ENCODE peak calls at places on chromosomes 13 and 19, in nine cellular contexts. R is CD8-positive, alpha-beta T cell; H is neuronal stem cell; D is RWPE1; X is H1; L is neural progenitor cell; S is A549; B is heart right ventricle; M is adrenal gland. J is an unnamed sample.

GRCh38 chr13:53158201-53158600 is 129.6 kb downstream of the OLFM4 start:
- DNase-seq in L (no peak), D (no peak), H (no peak), B (no peak), S (no peak), M (no peak), R (no peak), X (no peak), J (no peak)

GRCh38 chr13:41813426-41813825 is 147.5 kb downstream of the VWA8 start:
- DNase-seq in R (no peak), L (no peak), M (no peak), D (no peak), B (no peak), X (no peak), S (no peak), H (no peak), J (no peak)

GRCh38 chr19:41707502-41707812 is 969 bp upstream of the CEACAM5 start:
- DNase-seq in D (no peak), L (no peak), B (no peak), M (no peak), S (peak; percentile 49), H (no peak), X (no peak), R (no peak), J (no peak)

GRCh38 chr19:5232798-5233505 is 107.7 kb downstream of the PTPRS start:
- DNase-seq in R (no peak), S (no peak), M (no peak), H (no peak), D (no peak), B (no peak), L (no peak), X (no peak), J (no peak)

GRCh38 chr13:75685239-75685697 is 49.1 kb downstream of the LMO7 start:
- DNase-seq in B (no peak), L (peak; percentile 49), S (peak; percentile 52), R (no peak), H (peak; percentile 6), D (no peak), M (no peak), X (peak; percentile 39), J (no peak)

GRCh38 chr13:79776538-79776937 is 295.6 kb downstream of the NDFIP2 start:
- DNase-seq in M (no peak), B (no peak), L (no peak), D (no peak), R (no peak), H (no peak), S (no peak), X (no peak), J (no peak)

GRCh38 chr13:39415003-39415402 is 188.0 kb downstream of the LHFPL6 start:
- DNase-seq in R (no peak), M (no peak), B (peak; percentile 72), D (no peak), X (no peak), H (no peak), S (no peak), L (no peak), J (no peak)

GRCh38 chr13:96821381-96821780 is 172.9 kb downstream of the OXGR1 start:
- DNase-seq in D (no peak), R (no peak), B (no peak), L (no peak), X (no peak), H (no peak), M (no peak), S (no peak), J (no peak)

DNA sequence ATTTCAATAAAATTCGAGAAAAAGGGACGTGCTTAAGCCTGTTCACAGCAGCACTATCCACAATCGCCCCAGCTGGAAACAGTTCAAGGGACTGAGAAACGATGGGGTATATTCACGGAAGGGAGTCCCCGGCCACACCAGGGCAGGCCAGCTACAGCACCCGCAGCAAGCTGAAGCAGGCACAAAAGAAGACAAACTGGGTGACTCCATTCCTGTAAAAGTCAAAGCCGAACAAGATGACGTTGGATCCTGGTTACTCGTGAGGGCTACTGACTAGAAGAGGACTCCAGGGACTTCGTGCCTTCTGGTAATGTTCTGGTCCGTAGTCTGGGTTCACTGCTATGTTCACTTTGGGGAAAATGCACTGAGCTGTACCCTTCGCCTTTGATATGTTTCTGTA is 57.6 kb downstream of the COL4A1 start:
- DNase-seq in S (no peak), H (no peak), B (no peak), R (no peak), M (no peak), D (no peak), L (no peak), X (no peak), J (no peak)
- H3K27ac ChIP-seq in S (no peak overlapping the region), H (no peak overlapping the region), B (peak overlapping the region; percentile 71), R (no peak overlapping the region), M (peak overlapping the region; percentile 43), D (no peak overlapping the region), L (no peak overlapping the region), X (no peak overlapping the region), J (no peak overlapping the region)

DNA sequence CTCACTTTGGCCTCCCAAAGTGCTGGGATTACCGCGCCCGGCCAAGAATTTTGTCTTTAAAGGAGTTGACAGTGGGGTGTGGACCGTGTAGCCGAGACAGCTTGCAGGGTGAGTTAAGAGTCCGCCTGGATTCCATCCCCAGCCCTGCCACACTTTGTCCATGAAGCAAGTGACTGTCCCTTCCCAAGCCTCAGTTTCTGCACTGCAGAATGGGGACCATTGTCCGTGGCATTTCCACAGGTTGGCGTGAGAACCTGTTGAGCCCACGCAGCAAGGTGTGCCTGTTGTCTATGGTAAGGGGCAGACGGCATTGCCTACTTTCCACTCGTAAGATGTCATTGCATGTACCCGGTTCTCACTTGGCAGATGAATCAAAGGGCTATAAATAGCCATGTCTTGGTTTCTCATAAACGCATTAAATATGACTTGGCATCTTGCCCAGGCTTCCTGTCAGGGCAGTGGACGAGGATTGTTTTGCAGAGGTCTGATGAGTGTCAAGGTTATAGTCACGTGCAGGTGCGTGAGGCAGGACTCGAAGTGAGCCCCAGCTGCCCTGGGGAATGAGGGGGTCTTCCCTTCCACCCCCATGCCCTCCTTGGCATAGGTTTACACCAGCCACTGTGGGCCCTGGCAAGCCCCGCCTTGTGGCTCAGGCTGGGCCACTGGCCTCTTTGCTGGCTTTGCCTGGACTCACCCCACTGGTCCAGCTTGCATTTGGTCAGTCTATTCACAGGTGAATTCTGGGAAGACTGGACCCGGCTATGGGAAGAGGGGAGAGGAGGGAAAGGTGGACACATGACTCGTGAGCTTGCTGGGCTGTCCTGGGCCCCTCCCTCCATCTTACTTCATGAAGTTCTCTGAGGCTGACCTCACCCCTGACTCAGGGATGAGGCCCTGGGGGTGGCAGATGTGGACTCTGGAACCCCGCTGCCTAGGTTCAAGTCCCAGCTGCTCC is 14.6 kb downstream of the FAM187B start:
- DNase-seq in X (no peak), S (peak; percentile 85), H (no peak), B (peak; percentile 93), D (peak; percentile 83), M (peak; percentile 89), L (no peak), R (peak; percentile 83), J (no peak)
- H3K27ac ChIP-seq in X (no peak overlapping the region), S (no peak overlapping the region), H (no peak overlapping the region), B (peak overlapping the region; percentile 68), D (peak overlapping the region; percentile 72), M (peak overlapping the region; percentile 73), L (no peak overlapping the region), R (peak overlapping the region; percentile 96), J (no peak overlapping the region)

GRCh38 chr13:20714161-20714560 is 10.7 kb downstream of the IL17D start:
- DNase-seq in M (no peak), L (no peak), R (no peak), X (no peak), D (no peak), S (no peak), B (no peak), H (no peak), J (no peak)

GRCh38 chr13:20713014-20713376 is 9.5 kb downstream of the IL17D start:
- DNase-seq in H (no peak), X (no peak), M (no peak), S (no peak), R (no peak), L (peak; percentile 45), D (no peak), B (no peak), J (no peak)

GRCh38 chr13:20715340-20715732 is 11.8 kb downstream of the IL17D start:
- DNase-seq in D (no peak), L (no peak), S (no peak), X (no peak), H (no peak), R (no peak), M (no peak), B (no peak), J (no peak)

GRCh38 chr13:20713751-20714150 is 10.3 kb downstream of the IL17D start:
- DNase-seq in B (no peak), R (no peak), L (no peak), X (no peak), D (no peak), S (no peak), M (no peak), H (no peak), J (no peak)

GRCh38 chr13:20714563-20715339 is 11.3 kb downstream of the IL17D start:
- DNase-seq in L (no peak), B (peak; percentile 60), D (no peak), H (no peak), X (no peak), R (no peak), M (no peak), S (no peak), J (no peak)
- H3K27ac ChIP-seq in L (no peak overlapping the region), B (peak overlapping the region; percentile 81), D (no peak overlapping the region), H (no peak overlapping the region), X (no peak overlapping the region), R (no peak overlapping the region), M (no peak overlapping the region), S (no peak overlapping the region), J (no peak overlapping the region)

GRCh38 chr19:8569066-8569761 is 8.0 kb downstream of the MYO1F start:
- DNase-seq in B (no peak), S (peak; percentile 64), D (peak; percentile 42), L (no peak), H (no peak), M (no peak), R (peak; percentile 72), X (no peak), J (no peak)

GRCh38 chr19:8573316-8573715 is 3.9 kb downstream of the MYO1F start:
- DNase-seq in D (no peak), R (no peak), M (no peak), L (no peak), H (no peak), X (no peak), S (no peak), B (no peak), J (no peak)

GRCh38 chr19:8566855-8567254 is 10.4 kb downstream of the MYO1F start:
- DNase-seq in X (no peak), R (no peak), L (no peak), S (no peak), M (no peak), B (no peak), H (no peak), D (no peak), J (no peak)

GRCh38 chr19:8567522-8568172 is 9.6 kb downstream of the MYO1F start:
- DNase-seq in H (no peak), L (no peak), X (no peak), D (no peak), S (no peak), B (peak; percentile 27), M (no peak), R (no peak), J (no peak)

DNA sequence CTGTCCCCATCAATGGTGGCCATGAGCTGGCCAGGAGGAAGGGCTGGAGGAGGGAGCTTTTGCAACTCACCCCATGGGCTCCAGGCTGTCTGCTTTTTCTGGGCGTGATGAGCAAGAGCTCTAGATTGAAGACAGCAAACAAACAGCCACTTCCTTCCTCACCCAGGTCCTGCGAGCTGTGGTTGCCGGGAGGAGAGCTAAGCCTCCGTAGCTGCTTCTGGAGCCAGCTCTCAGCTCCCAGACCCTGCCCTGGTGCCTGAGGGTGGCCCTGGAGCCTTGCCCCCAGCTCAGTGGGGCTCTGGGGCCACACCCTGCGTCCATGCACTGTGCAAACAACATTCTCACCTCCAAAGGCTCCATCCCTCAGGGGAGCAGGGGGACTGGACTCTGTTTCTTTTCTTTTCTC is 6.2 kb downstream of the MYO1F start:
- DNase-seq in M (no peak), R (peak; percentile 65), H (no peak), S (peak; percentile 69), B (peak; percentile 29), L (no peak), D (no peak), X (no peak), J (no peak)
- H3K27ac ChIP-seq in M (no peak overlapping the region), R (peak overlapping the region; percentile 62), H (no peak overlapping the region), S (peak overlapping the region; percentile 86), B (no peak overlapping the region), L (no peak overlapping the region), D (no peak overlapping the region), X (no peak overlapping the region), J (no peak overlapping the region)